ENCODE peak calls at places on chromosomes 6 and 20, in nine cellular contexts. C is mammary epithelial cell; U is uterus; T is PC-3; Y is left ventricle myocardium inferior; Q is CD8-positive, alpha-beta memory T cell; N is ovary; G is aorta; S is ascending aorta. V is an unnamed sample.
A peak's percentile ranks its signal among the peaks of the same experiment; 100 is the strongest.

GRCh38 chr6:160202411-160202810 is 56.2 kb downstream of the SLC22A2 start:
- DNase-seq in C (no peak), Y (no peak), T (peak; percentile 3), Q (no peak), G (no peak), N (no peak), S (no peak), U (no peak), V (no peak)

GRCh38 chr20:36887779-36888133 is 11.8 kb downstream of the TLDC2 start:
- DNase-seq in Y (no peak), C (no peak), N (no peak), Q (no peak), S (no peak), G (peak; percentile 16), T (no peak), U (no peak), V (no peak)

GRCh38 chr6:6611486-6611885 is 23.0 kb downstream of the LY86 start:
- DNase-seq in U (no peak), N (no peak), S (no peak), C (no peak), Q (no peak), T (no peak), G (no peak), Y (no peak), V (no peak)

GRCh38 chr6:5315883-5316282 is 54.6 kb downstream of the FARS2 start:
- DNase-seq in G (no peak), U (no peak), C (no peak), T (no peak), Q (no peak), S (no peak), N (no peak), Y (no peak), V (no peak)

GRCh38 chr20:46308258-46309157 is at the start of gene CDH22:
- DNase-seq in S (no peak), C (no peak), N (peak; percentile 76), Q (no peak), G (no peak), Y (peak; percentile 37), T (peak; percentile 25), U (no peak), V (no peak)

GRCh38 chr6:137878810-137879285 is 11.8 kb downstream of the TNFAIP3 start:
- DNase-seq in C (no peak), T (no peak), N (no peak), U (no peak), G (no peak), S (no peak), Q (no peak), Y (peak; percentile 77), V (no peak)

GRCh38 chr6:51487937-51488336 is 599.5 kb downstream of the PKHD1 start:
- DNase-seq in N (no peak), U (no peak), Y (no peak), G (no peak), T (no peak), S (no peak), Q (no peak), C (no peak), V (no peak)

GRCh38 chr20:14491436-14491835 is 154.0 kb upstream of the FLRT3 start:
- DNase-seq in Y (no peak), S (no peak), G (no peak), T (no peak), C (no peak), Q (no peak), N (no peak), U (no peak), V (no peak)

GRCh38 chr20:20021835-20022234 is 4.7 kb downstream of the NAA20 start:
- DNase-seq in C (no peak), Q (no peak), T (no peak), G (no peak), S (no peak), U (no peak), N (no peak), Y (no peak), V (no peak)

GRCh38 chr6:109305028-109305427 is 77.2 kb downstream of the CD164 start:
- DNase-seq in Q (no peak), U (no peak), S (no peak), G (no peak), C (no peak), T (no peak), Y (no peak), N (no peak), V (no peak)

GRCh38 chr6:144566868-144567615 is 281.9 kb downstream of the UTRN start:
- DNase-seq in Y (no peak), U (no peak), N (no peak), C (no peak), T (peak; percentile 4), S (no peak), Q (no peak), G (no peak), V (no peak)

GRCh38 chr6:133441491-133441890 is 200.3 kb downstream of the EYA4 start:
- DNase-seq in N (no peak), G (no peak), Y (no peak), C (peak; percentile 21), U (no peak), S (no peak), T (peak; percentile 17), Q (no peak), V (peak; percentile 10)

GRCh38 chr6:128139519-128139918 is 238.7 kb upstream of the THEMIS start:
- DNase-seq in T (peak; percentile 43), Q (no peak), Y (no peak), N (no peak), S (no peak), C (peak; percentile 41), G (no peak), U (no peak), V (no peak)

DNA sequence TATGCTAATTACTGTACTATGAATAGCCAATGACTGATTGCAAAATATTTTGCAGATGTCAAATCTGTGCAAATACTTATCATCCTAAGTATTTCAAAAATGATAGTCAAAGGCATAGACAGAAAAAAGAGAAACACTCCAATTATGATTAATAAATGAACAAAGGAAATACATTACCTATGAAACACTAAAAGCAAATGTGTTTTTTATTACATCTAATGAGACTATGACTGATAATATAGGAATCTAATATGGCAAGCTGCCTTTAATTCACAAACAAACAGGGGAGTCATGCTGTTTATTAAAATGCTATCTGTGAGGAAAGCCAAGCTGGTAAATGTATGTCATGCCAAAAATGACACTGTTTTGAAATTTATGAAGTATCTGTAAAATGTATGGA is 713.2 kb upstream of the NRSN1 start:
- DNase-seq in Q (no peak), N (no peak), U (no peak), G (no peak), Y (no peak), C (no peak), T (peak; percentile 28), S (no peak), V (no peak)
- H3K27ac ChIP-seq in Q (no peak overlapping the region), N (no peak overlapping the region), U (no peak overlapping the region), G (no peak overlapping the region), Y (no peak overlapping the region), C (no peak overlapping the region), T (no peak overlapping the region), S (no peak overlapping the region), V (no peak overlapping the region)

DNA sequence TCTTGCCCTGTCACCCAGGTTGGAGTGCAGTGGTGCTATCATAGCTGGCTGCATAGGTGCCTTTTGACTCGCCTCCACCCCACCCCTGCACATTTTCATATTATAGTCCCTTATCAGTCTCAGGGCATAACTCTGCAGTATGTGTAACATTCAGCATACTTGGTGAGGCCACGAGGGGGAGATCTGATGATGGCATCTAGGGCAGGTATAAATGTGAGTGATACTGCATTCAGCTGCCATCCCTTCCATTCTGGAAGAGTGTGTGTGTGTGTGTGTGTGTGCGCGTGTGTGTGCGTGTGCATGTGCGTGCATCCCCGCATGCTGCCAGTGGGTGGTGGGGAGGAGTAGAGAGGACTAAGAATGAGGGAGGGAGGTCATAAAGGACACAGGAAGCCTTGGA is 81.4 kb downstream of the JARID2 start:
- DNase-seq in N (no peak), T (peak; percentile 37), G (no peak), Q (no peak), Y (no peak), S (no peak), U (no peak), C (no peak), V (no peak)
- H3K27ac ChIP-seq in N (no peak overlapping the region), T (no peak overlapping the region), G (no peak overlapping the region), Q (no peak overlapping the region), Y (no peak overlapping the region), S (no peak overlapping the region), U (no peak overlapping the region), C (no peak overlapping the region), V (no peak overlapping the region)

DNA sequence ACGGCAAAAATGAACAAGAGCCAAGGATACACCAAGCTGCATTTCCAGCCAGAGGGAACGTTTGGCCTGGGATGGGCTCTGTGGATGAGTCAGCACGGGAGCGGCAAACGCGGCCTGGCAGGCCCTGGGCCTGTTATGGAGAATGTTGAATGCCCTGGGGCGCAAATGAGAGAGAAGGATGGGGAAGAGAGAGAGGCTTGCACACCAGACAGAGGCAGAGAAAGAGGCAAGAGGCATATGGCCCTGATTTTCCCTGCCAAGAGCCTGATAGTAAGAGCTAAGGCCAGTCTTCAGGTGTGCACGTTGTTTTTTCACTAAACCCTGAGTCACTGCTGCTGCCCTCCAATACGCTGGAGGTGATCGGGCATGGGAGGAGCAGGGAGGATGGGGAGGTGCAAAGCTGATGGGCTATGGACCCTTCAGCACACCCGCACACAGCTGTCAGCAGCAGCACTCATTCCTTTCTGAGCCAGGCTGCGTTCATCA is 61.5 kb upstream of the SLC22A23 start:
- DNase-seq in T (peak; percentile 90), S (no peak), U (peak; percentile 32), G (no peak), Y (no peak), Q (no peak), C (peak; percentile 94), N (peak; percentile 45), V (peak; percentile 70)
- H3K27ac ChIP-seq in T (peak overlapping the region; percentile 73), S (no peak overlapping the region), U (no peak overlapping the region), G (no peak overlapping the region), Y (no peak overlapping the region), Q (no peak overlapping the region), C (peak overlapping the region; percentile 79), N (no peak overlapping the region), V (peak overlapping the region; percentile 54)

GRCh38 chr6:47260021-47260420 is 49.7 kb downstream of the TNFRSF21 start:
- DNase-seq in C (no peak), N (no peak), T (no peak), Y (no peak), U (no peak), G (no peak), S (no peak), Q (no peak), V (no peak)

GRCh38 chr6:47263268-47263667 is 46.4 kb downstream of the TNFRSF21 start:
- DNase-seq in Y (no peak), Q (no peak), C (no peak), G (no peak), N (no peak), S (no peak), T (no peak), U (no peak), V (no peak)

GRCh38 chr6:47258724-47259347 is 50.9 kb downstream of the TNFRSF21 start:
- DNase-seq in Y (no peak), U (no peak), C (no peak), N (no peak), G (no peak), T (no peak), Q (no peak), S (no peak), V (no peak)

GRCh38 chr6:47262226-47262625 is 47.5 kb downstream of the TNFRSF21 start:
- DNase-seq in Q (no peak), C (no peak), G (no peak), U (no peak), T (no peak), S (no peak), Y (no peak), N (no peak), V (no peak)

DNA sequence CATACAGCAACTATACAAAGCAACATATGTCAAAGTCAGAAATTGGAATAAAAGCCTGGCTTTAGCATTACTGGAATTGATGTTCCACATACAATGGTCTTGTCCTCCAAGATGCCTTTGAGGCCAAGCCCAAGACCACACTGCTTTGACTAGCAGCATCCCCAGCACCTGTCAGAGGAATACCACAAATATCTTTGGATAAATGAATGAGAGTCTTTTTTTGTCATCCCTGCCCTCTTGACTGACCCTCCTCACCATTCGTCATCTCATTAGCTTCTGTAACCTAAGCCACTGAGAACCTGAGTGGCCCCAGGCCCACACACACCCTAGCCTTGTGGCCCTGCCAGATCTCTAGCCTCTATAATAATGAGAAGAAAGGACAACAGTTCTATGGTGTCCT is 48.5 kb downstream of the TNFRSF21 start:
- DNase-seq in N (no peak), U (no peak), C (no peak), T (no peak), G (no peak), Y (no peak), Q (no peak), S (no peak), V (no peak)
- H3K27ac ChIP-seq in N (no peak overlapping the region), U (no peak overlapping the region), C (no peak overlapping the region), T (no peak overlapping the region), G (no peak overlapping the region), Y (no peak overlapping the region), Q (no peak overlapping the region), S (no peak overlapping the region), V (no peak overlapping the region)